ENCODE peak calls at places on chromosomes 1 and 21, in six cellular contexts. C, Y, X, B, K and T are unnamed samples.
A peak's percentile ranks its signal among the peaks of the same experiment; 100 is the strongest.

GRCh38 chr1:8201331-8201861 is 116.5 kb upstream of the SLC45A1 start:
- DNase-seq in C (no peak), Y (no peak), X (no peak), B (no peak), K (no peak), T (no peak)

GRCh38 chr1:245978915-245979314 is 528.2 kb downstream of the SMYD3 start:
- DNase-seq in C (no peak), Y (no peak), X (no peak), B (no peak), K (no peak), T (no peak)

GRCh38 chr1:206895837-206896242 is 1.4 kb upstream of the IL24 start:
- DNase-seq in C (no peak), Y (no peak), X (no peak), B (no peak), K (no peak), T (no peak)

GRCh38 chr1:25807480-25808390 is 7.7 kb downstream of the SELENON start:
- DNase-seq in C (no peak), Y (no peak), X (no peak), B (no peak), K (no peak), T (no peak)

GRCh38 chr1:153513023-153513422 is 22.8 kb downstream of the S100A6 start:
- DNase-seq in C (no peak), Y (no peak), X (peak; percentile 42), B (no peak), K (no peak), T (peak; percentile 49)

GRCh38 chr1:55078470-55078869 is 39.1 kb downstream of the PCSK9 start:
- DNase-seq in C (no peak), Y (no peak), X (no peak), B (no peak), K (no peak), T (no peak)

GRCh38 chr1:151165281-151165737 is 393 bp downstream of the LYSMD1 start:
- DNase-seq in C (no peak), Y (peak; percentile 60), X (no peak), B (peak; percentile 76), K (no peak), T (peak; percentile 92)

GRCh38 chr1:119737040-119737682 is 25.4 kb downstream of the PHGDH start:
- DNase-seq in C (no peak), Y (no peak), X (no peak), B (peak; percentile 32), K (no peak), T (no peak)

GRCh38 chr1:55768345-55768952 is 553.3 kb upstream of the USP24 start:
- DNase-seq in C (no peak), Y (no peak), X (no peak), B (no peak), K (no peak), T (no peak)

GRCh38 chr1:55010194-55010886 is 11.6 kb downstream of the BSND start:
- DNase-seq in C (no peak), Y (no peak), X (no peak), B (no peak), K (no peak), T (no peak)

GRCh38 chr1:95223110-95223509 is 10.9 kb upstream of the RWDD3 start:
- DNase-seq in C (no peak), Y (no peak), X (no peak), B (no peak), K (no peak), T (no peak)

GRCh38 chr1:202615501-202616354 is 94.5 kb downstream of the SYT2 start:
- DNase-seq in C (no peak), Y (no peak), X (no peak), B (peak; percentile 30), K (peak; percentile 66), T (no peak)

GRCh38 chr1:208107415-208107814 is 136.8 kb downstream of the PLXNA2 start:
- DNase-seq in C (no peak), Y (no peak), X (no peak), B (no peak), K (no peak), T (no peak)

GRCh38 chr1:20871419-20871818 is 84.3 kb upstream of the HP1BP3 start:
- DNase-seq in C (no peak), Y (no peak), X (no peak), B (no peak), K (no peak), T (no peak)

GRCh38 chr1:98732985-98733781 is 71.7 kb downstream of the SNX7 start:
- DNase-seq in C (no peak), Y (no peak), X (no peak), B (no peak), K (no peak), T (no peak)

GRCh38 chr1:53145942-53146708 is 3.7 kb upstream of the SLC1A7 start:
- DNase-seq in C (peak; percentile 77), Y (no peak), X (peak; percentile 87), B (peak; percentile 92), K (no peak), T (no peak)

GRCh38 chr1:10522324-10522860 is 47.6 kb downstream of the PEX14 start:
- DNase-seq in C (no peak), Y (no peak), X (no peak), B (no peak), K (no peak), T (no peak)

GRCh38 chr1:35454616-35455015 is 102.6 kb downstream of the KIAA0319L start:
- DNase-seq in C (no peak), Y (no peak), X (no peak), B (no peak), K (no peak), T (no peak)

GRCh38 chr1:157135646-157136045 is 2.5 kb downstream of the ETV3 start:
- DNase-seq in C (no peak), Y (no peak), X (no peak), B (peak; percentile 42), K (no peak), T (no peak)

GRCh38 chr1:112549590-112549989 is 40.8 kb downstream of the WNT2B start:
- DNase-seq in C (no peak), Y (no peak), X (no peak), B (no peak), K (no peak), T (no peak)

GRCh38 chr1:94526581-94526980 is 15.0 kb downstream of the F3 start:
- DNase-seq in C (no peak), Y (no peak), X (no peak), B (no peak), K (no peak), T (no peak)

GRCh38 chr1:76465030-76465429 is 390.5 kb downstream of the ST6GALNAC3 start:
- DNase-seq in C (no peak), Y (no peak), X (no peak), B (no peak), K (no peak), T (no peak)

GRCh38 chr21:36603221-36603620 is 95.7 kb upstream of the SIM2 start:
- DNase-seq in C (no peak), Y (no peak), X (no peak), B (no peak), K (no peak), T (no peak)

GRCh38 chr1:25958475-25958874 is 39.4 kb downstream of the PAFAH2 start:
- DNase-seq in C (no peak), Y (no peak), X (no peak), B (no peak), K (no peak), T (no peak)

DNA sequence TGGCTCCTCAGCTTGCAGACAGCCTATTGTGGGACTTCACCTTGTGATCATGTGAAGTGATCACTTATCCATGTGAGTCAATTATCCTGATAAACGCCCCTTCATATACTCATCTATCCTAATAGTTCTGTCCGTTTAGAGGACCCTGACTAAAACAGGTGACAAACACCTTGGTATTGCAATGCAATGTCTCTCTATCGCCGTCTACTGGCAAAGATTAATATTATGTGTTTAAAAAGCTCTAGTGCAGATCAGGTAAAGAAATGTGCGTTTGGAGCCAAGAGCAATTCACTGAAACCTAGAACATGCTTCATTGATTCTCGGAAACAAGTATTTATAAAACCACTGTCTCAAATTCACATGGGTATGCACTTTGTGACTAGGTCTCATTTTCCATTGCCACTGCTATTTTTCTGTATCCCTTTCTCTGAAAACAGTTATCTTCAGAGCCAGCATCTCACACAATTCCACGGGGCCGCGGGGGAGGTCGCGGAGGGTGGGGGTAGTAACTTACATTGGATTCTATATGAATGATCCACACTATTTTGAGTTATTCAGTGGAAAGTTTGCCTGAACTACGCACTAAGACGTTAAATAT is 554.6 kb upstream of the NCAM2 start:
- DNase-seq in C (no peak), Y (no peak), X (no peak), B (peak; percentile 58), K (no peak), T (no peak)
- TF ChIP-seq CTCF in C (peak; percentile 15), Y (no peak), X (peak; percentile 56), B (no peak), K (peak; percentile 13), T (no peak)

GRCh38 chr1:233745114-233745513 is 131.2 kb downstream of the KCNK1 start:
- DNase-seq in C (no peak), Y (no peak), X (no peak), B (no peak), K (no peak), T (no peak)

GRCh38 chr1:233750139-233750538 is 136.2 kb downstream of the KCNK1 start:
- DNase-seq in C (no peak), Y (no peak), X (no peak), B (no peak), K (no peak), T (no peak)
- TF ChIP-seq CTCF in C (no peak), Y (no peak), X (no peak), B (no peak), K (no peak), T (no peak)

DNA sequence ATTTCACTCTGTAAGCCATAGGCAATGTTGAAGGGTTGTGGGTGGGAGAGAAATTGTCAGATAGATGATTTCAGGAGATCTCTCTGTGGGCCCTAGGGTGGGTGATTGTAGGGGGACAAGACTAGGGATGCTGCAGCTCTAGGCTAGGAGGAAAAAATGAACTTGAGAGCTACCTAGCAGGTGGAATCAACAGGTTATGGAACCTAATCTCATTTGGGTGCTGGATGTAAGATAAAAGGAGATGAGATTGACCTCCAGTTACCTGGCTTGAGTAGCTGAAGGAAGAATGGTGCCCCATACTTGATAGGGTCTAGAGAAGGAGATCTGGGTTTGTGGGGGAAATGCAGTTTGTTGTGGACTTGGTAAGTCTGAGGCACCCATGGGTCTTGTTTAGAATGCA is 396.5 kb downstream of the RRAGC start:
- DNase-seq in C (no peak), Y (no peak), X (no peak), B (no peak), K (no peak), T (no peak)
- TF ChIP-seq CTCF in C (no peak), Y (no peak), X (no peak), B (no peak), K (no peak), T (no peak)

DNA sequence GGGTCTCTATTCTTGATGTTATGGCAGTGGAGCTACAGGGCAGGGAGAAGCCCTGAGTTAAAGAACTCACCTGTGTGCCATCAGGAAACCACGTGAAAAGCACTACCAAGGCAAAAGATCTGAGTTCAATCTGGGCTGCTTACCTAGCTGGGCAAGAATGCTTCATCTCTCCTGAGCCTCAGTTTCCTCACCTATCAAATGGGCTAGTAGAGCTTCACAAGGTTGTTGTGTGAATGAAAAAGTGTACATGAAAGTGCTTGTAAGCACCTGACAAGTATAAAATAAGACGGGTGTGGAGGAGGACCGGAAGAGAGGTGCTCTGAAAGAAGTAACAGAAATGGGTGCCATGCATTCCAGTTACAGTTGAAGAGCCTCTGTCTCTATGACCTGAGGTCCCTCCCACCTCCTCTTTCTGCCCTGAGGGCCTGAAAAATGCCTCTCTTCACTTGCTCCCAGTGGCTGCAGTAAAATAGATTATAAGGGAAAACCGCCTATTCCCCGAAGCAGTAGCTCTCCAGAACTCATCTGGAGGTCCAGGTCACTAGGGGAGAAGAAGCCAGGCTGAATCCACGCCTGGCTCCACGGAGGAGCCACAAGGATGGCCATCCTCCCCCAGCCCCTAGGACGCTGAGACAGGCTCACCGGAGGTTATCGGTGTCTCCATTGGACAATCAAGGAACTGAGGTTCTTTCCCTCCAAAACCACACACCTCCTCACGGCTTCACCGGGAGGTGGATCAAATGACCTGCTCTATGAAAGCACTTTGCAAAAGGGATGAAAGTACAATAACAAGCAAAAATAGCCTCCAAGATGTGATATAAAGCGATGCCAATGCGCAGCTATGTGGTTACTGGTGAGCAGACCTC is 1.4 kb downstream of the GPR161 start:
- DNase-seq in C (no peak), Y (no peak), X (no peak), B (no peak), K (no peak), T (no peak)
- TF ChIP-seq CTCF in C (no peak), Y (no peak), X (no peak), B (no peak), K (no peak), T (no peak)